ENCODE peak calls at places on chromosomes 12 and 14, in six cellular contexts. G, J, T, N, A and V are unnamed samples.

GRCh38 chr14:32078030-32078793 is 1.1 kb downstream of the ARHGAP5 start:
- DNase-seq in G (peak), J (peak), T (peak), N (peak), A (peak), V (peak)

GRCh38 chr14:74019743-74020142 is 594 bp downstream of the BBOF1 start:
- DNase-seq in G (no peak), J (peak), T (no peak), N (no peak), A (no peak), V (no peak)

GRCh38 chr14:100762089-100762515 is 35.4 kb downstream of the DLK1 start:
- DNase-seq in G (no peak), J (peak), T (no peak), N (no peak), A (no peak), V (no peak)

GRCh38 chr12:5965950-5966383 is 20.9 kb upstream of the ANO2 start:
- DNase-seq in G (peak), J (peak), T (peak), N (no peak), A (peak), V (peak)

GRCh38 chr12:42086021-42086420 is 58.7 kb downstream of the GXYLT1 start:
- DNase-seq in G (no peak), J (no peak), T (no peak), N (no peak), A (no peak), V (no peak)

GRCh38 chr14:23828611-23829010 is 125.0 kb upstream of the DHRS4 start:
- DNase-seq in G (no peak), J (peak), T (no peak), N (no peak), A (no peak), V (no peak)

GRCh38 chr14:54048736-54049135 is 92.1 kb upstream of the BMP4 start:
- DNase-seq in G (no peak), J (no peak), T (no peak), N (no peak), A (no peak), V (no peak)

GRCh38 chr14:70955543-70956480 is 48.6 kb downstream of the PCNX1 start:
- DNase-seq in G (no peak), J (peak), T (no peak), N (no peak), A (no peak), V (no peak)

GRCh38 chr14:104423224-104423681 is 156.3 kb upstream of the C14orf180 start:
- DNase-seq in G (no peak), J (no peak), T (peak), N (no peak), A (no peak), V (peak)

GRCh38 chr12:47557401-47557800 is 148.4 kb downstream of the RPAP3 start:
- DNase-seq in G (no peak), J (no peak), T (peak), N (no peak), A (no peak), V (no peak)

GRCh38 chr12:12441891-12442461 is 85.1 kb downstream of the BORCS5 start:
- DNase-seq in G (no peak), J (peak), T (no peak), N (no peak), A (no peak), V (no peak)

GRCh38 chr14:54617467-54617866 is 50.5 kb downstream of the SAMD4A start:
- DNase-seq in G (no peak), J (no peak), T (no peak), N (no peak), A (no peak), V (no peak)

GRCh38 chr14:89740241-89740640 is 214.3 kb downstream of the EFCAB11 start:
- DNase-seq in G (no peak), J (no peak), T (no peak), N (no peak), A (no peak), V (no peak)

GRCh38 chr14:72830356-72830755 is 63.5 kb downstream of the DPF3 start:
- DNase-seq in G (no peak), J (no peak), T (no peak), N (no peak), A (no peak), V (no peak)

GRCh38 chr14:32576088-32576795 is 247.1 kb downstream of the AKAP6 start:
- DNase-seq in G (peak), J (peak), T (no peak), N (no peak), A (peak), V (no peak)

GRCh38 chr12:64739778-64740177 is 19.4 kb downstream of the GNS start:
- DNase-seq in G (no peak), J (peak), T (no peak), N (no peak), A (no peak), V (no peak)

GRCh38 chr14:53744846-53745245 is 211.8 kb downstream of the BMP4 start:
- DNase-seq in G (no peak), J (no peak), T (no peak), N (no peak), A (no peak), V (no peak)

GRCh38 chr14:89851031-89851430 is 103.5 kb downstream of the EFCAB11 start:
- DNase-seq in G (peak), J (no peak), T (no peak), N (no peak), A (no peak), V (no peak)

GRCh38 chr12:118498171-118498570 is 121.8 kb downstream of the SUDS3 start:
- DNase-seq in G (no peak), J (peak), T (no peak), N (no peak), A (no peak), V (no peak)

GRCh38 chr12:87020071-87020470 is 763.9 kb upstream of the MGAT4C start:
- DNase-seq in G (no peak), J (peak), T (no peak), N (no peak), A (no peak), V (no peak)

GRCh38 chr12:3493225-3494049 is 2.4 kb downstream of the PRMT8 start:
- DNase-seq in G (no peak), J (no peak), T (peak), N (no peak), A (no peak), V (no peak)

GRCh38 chr14:69574266-69574953 is at the start of gene CCDC177:
- DNase-seq in G (peak), J (peak), T (peak), N (no peak), A (peak), V (no peak)

GRCh38 chr12:24617471-24617870 is 331.4 kb downstream of the BCAT1 start:
- DNase-seq in G (no peak), J (no peak), T (no peak), N (no peak), A (no peak), V (no peak)

GRCh38 chr12:119417440-119417839 is 82.9 kb downstream of the CCDC60 start:
- DNase-seq in G (no peak), J (no peak), T (no peak), N (no peak), A (no peak), V (no peak)

GRCh38 chr14:57420986-57421385 is 30.6 kb downstream of the NAA30 start:
- DNase-seq in G (no peak), J (no peak), T (no peak), N (no peak), A (no peak), V (no peak)

GRCh38 chr12:111255261-111255660 is 113.6 kb downstream of the PHETA1 start:
- DNase-seq in G (no peak), J (no peak), T (no peak), N (no peak), A (no peak), V (no peak)